ENCODE peak calls at places on chromosome 21, in seven cellular contexts. Q is progenitor cell of endocrine pancreas, B is GM20000, T is uterus, O is fibroblast of mammary gland, U is foreskin fibroblast, P is fibroblast of lung. N is an unnamed sample.

GRCh38 chr21:36127250-36127904 is 7.5 kb upstream of the CBR3 start:
- DNase-seq in P (no peak), B (no peak), U (no peak), O (no peak), T (no peak), Q (no peak), N (no peak)

GRCh38 chr21:42280356-42281195 is 34.6 kb downstream of the TFF3 start:
- DNase-seq in T (no peak), P (no peak), U (no peak), B (no peak), O (no peak), Q (no peak), N (no peak)

GRCh38 chr21:35020902-35021301 is 28.2 kb downstream of the RUNX1 start:
- DNase-seq in B (no peak), U (peak; percentile 52), T (no peak), O (peak; percentile 71), P (no peak), Q (no peak), N (no peak)

GRCh38 chr21:42214921-42215320 is 4.0 kb upstream of the ABCG1 start:
- DNase-seq in U (no peak), O (no peak), B (no peak), Q (no peak), P (no peak), T (no peak), N (no peak)

GRCh38 chr21:46157987-46158451 is 2.6 kb upstream of the FTCD start:
- DNase-seq in U (no peak), B (no peak), T (no peak), Q (no peak), O (no peak), P (no peak), N (no peak)

GRCh38 chr21:42384999-42385398 is 10.9 kb downstream of the TMPRSS3 start:
- DNase-seq in T (no peak), Q (no peak), P (no peak), U (no peak), B (no peak), O (no peak), N (no peak)

GRCh38 chr21:42164064-42164789 is 54.7 kb upstream of the ABCG1 start:
- DNase-seq in Q (no peak), B (peak; percentile 81), O (no peak), P (peak; percentile 31), U (peak; percentile 25), T (peak; percentile 26), N (no peak)

GRCh38 chr21:24941316-24942185 is 665.7 kb downstream of the MRPL39 start:
- DNase-seq in Q (no peak), B (no peak), O (no peak), P (peak; percentile 1), T (no peak), U (no peak), N (no peak)

GRCh38 chr21:42125571-42126544 is 54.7 kb downstream of the UMODL1 start:
- DNase-seq in U (peak; percentile 61), O (peak; percentile 64), Q (no peak), B (no peak), P (peak; percentile 60), T (no peak), N (no peak)

GRCh38 chr21:46347791-46348381 is 23.9 kb downstream of the PCNT start:
- DNase-seq in B (no peak), Q (no peak), P (peak; percentile 66), U (peak; percentile 3), T (no peak), O (peak; percentile 95), N (no peak)

GRCh38 chr21:38333290-38334272 is 76.8 kb downstream of the KCNJ15 start:
- DNase-seq in Q (no peak), B (no peak), T (no peak), P (peak; percentile 41), O (peak; percentile 53), U (peak; percentile 31), N (no peak)

GRCh38 chr21:40049959-40050290 is 182.7 kb downstream of the PCP4 start:
- DNase-seq in O (no peak), T (no peak), U (no peak), Q (no peak), P (no peak), B (no peak), N (no peak)

GRCh38 chr21:22374218-22374969 is 1376.2 kb downstream of the NCAM2 start:
- DNase-seq in T (no peak), U (no peak), Q (peak; percentile 35), P (no peak), B (no peak), O (no peak), N (no peak)

GRCh38 chr21:43829575-43830119 is 35.4 kb upstream of the AGPAT3 start:
- DNase-seq in O (no peak), P (no peak), T (no peak), Q (no peak), U (no peak), B (peak; percentile 10), N (no peak)
- TF ChIP-seq CTCF in O (no peak), P (peak; percentile 4), T (no peak), Q (no peak), U (no peak), B (no peak), N (no peak)

GRCh38 chr21:15022608-15023261 is 42.1 kb downstream of the NRIP1 start:
- DNase-seq in O (no peak), P (no peak), T (no peak), Q (no peak), B (no peak), U (no peak), N (no peak)
- TF ChIP-seq CTCF in O (peak; percentile 1), P (no peak), T (no peak), Q (no peak), B (no peak), U (no peak), N (no peak)

DNA sequence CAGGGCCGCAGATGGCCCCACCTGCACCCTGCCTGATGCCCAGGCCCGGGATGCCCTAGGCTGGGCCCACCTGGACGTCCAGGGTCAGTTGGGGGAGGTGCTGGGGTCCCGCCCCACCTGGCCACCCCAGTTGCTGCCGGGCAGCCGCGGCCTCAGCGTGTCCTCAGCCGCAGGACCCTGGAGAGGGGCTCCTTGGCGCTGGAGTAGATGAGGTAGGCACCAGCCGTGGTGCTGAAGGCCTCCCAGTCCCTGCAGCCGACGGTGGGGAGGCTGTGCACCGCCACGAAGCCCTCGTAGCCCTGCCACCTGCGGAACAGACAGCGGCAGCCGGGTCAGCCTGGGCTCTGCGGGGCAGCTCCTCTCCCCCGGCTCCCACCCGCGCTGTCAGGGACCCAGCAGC is 40.4 kb downstream of the KRTAP10-1 start:
- DNase-seq in P (no peak), B (no peak), Q (no peak), T (no peak), O (no peak), U (no peak), N (no peak)
- TF ChIP-seq CTCF in P (no peak), B (no peak), Q (no peak), T (no peak), O (no peak), U (no peak), N (no peak)

GRCh38 chr21:28791595-28792282 is 200.9 kb downstream of the LTN1 start:
- DNase-seq in P (no peak), U (no peak), Q (no peak), T (no peak), O (no peak), B (no peak), N (no peak)

GRCh38 chr21:28790335-28790734 is 202.3 kb downstream of the LTN1 start:
- DNase-seq in Q (no peak), B (no peak), P (no peak), T (no peak), O (no peak), U (no peak), N (no peak)

GRCh38 chr21:28795251-28795650 is 197.4 kb downstream of the LTN1 start:
- DNase-seq in T (no peak), O (no peak), B (no peak), P (no peak), Q (no peak), U (no peak), N (no peak)

GRCh38 chr21:28794341-28794970 is 198.2 kb downstream of the LTN1 start:
- DNase-seq in Q (no peak), P (no peak), B (no peak), U (peak; percentile 21), O (no peak), T (no peak), N (no peak)

GRCh38 chr21:28793043-28793442 is 199.6 kb downstream of the LTN1 start:
- DNase-seq in Q (no peak), P (peak; percentile 86), B (no peak), U (peak; percentile 78), T (no peak), O (peak; percentile 74), N (no peak)
- TF ChIP-seq CTCF in Q (peak; percentile 33), P (peak; percentile 71), B (no peak), U (peak; percentile 52), T (no peak), O (peak; percentile 65), N (no peak)

DNA sequence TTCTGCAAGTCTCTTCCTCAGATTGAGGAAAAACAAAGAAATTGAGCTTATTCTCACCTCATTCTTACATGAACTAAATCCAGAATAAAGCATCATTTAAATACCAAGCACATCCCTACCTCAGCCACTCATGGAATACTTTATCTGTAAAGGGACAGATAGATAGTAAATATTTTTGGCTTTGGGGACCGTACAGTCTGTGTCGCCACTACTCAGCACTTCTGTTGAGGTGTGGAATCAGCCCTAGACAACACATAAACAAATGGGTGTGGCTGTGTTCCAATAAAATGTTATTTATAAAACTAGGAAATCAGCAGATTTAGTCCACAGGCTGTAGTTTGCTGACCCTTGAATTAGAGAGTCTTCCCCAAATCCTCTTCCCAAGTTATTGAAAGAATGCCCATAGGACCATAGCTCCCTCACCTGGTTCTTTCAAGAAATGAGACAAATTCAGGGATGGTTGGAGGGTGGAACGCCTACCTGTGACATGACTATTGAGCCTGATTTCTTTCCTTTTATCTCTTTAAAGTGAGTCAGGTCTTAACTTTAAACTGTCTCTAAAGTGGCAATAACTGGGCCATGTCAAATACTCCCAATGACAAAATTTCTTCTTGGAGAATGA is 878.5 kb downstream of the USP25 start:
- DNase-seq in B (no peak), U (no peak), T (no peak), O (peak; percentile 17), Q (no peak), P (peak; percentile 6), N (no peak)
- TF ChIP-seq CTCF in B (no peak), U (no peak), T (no peak), O (peak; percentile 18), Q (peak; percentile 24), P (peak; percentile 10), N (no peak)

GRCh38 chr21:32356874-32357395 is 35.9 kb downstream of the URB1 start:
- DNase-seq in T (no peak), B (no peak), Q (no peak), U (no peak), P (no peak), O (no peak), N (no peak)

GRCh38 chr21:32364801-32365200 is 28.0 kb downstream of the URB1 start:
- DNase-seq in B (no peak), T (no peak), P (no peak), U (no peak), O (no peak), Q (no peak), N (no peak)

GRCh38 chr21:32364387-32364786 is 28.4 kb downstream of the URB1 start:
- DNase-seq in P (peak; percentile 9), T (no peak), U (no peak), O (no peak), B (no peak), Q (no peak), N (no peak)

GRCh38 chr21:32360401-32360981 is 32.3 kb downstream of the URB1 start:
- DNase-seq in P (no peak), O (no peak), B (no peak), T (no peak), U (no peak), Q (no peak), N (no peak)

GRCh38 chr21:32359719-32360260 is 33.0 kb downstream of the URB1 start:
- DNase-seq in U (no peak), Q (no peak), O (peak; percentile 7), P (no peak), B (no peak), T (no peak), N (no peak)
- TF ChIP-seq CTCF in U (peak; percentile 33), Q (no peak), O (peak; percentile 22), P (peak; percentile 25), B (no peak), T (no peak), N (peak; percentile 5)